ENCODE peak calls at places on chromosomes 11 and 22, in seven cellular contexts. One of them, this sample, is unnamed.

GRCh38 chr11:33804471-33804870 is 30.2 kb upstream of the FBXO3 start:
- DNase-seq in IMR-90: no peak
- DNase-seq in mesenchymal stem cell: no peak
- DNase-seq in mesendoderm: no peak
- DNase-seq in H1: no peak
- DNase-seq in neuronal stem cell: no peak
- DNase-seq in trophoblast cell: no peak
- DNase-seq in this sample: no peak

GRCh38 chr22:50732681-50733080 is 5.3 kb upstream of the ACR start:
- DNase-seq in IMR-90: no peak
- DNase-seq in mesenchymal stem cell: no peak
- DNase-seq in mesendoderm: no peak
- DNase-seq in H1: peak; percentile 33
- DNase-seq in neuronal stem cell: no peak
- DNase-seq in trophoblast cell: no peak
- DNase-seq in this sample: no peak

GRCh38 chr11:65872555-65873279 is at the start of gene EFEMP2:
- DNase-seq in IMR-90: no peak
- DNase-seq in mesenchymal stem cell: peak; percentile 49
- DNase-seq in mesendoderm: no peak
- DNase-seq in H1: peak; percentile 61
- DNase-seq in neuronal stem cell: peak; percentile 18
- DNase-seq in trophoblast cell: no peak
- DNase-seq in this sample: no peak

GRCh38 chr11:22234743-22235142 is 41.9 kb downstream of the ANO5 start:
- DNase-seq in IMR-90: no peak
- DNase-seq in mesenchymal stem cell: no peak
- DNase-seq in mesendoderm: no peak
- DNase-seq in H1: no peak
- DNase-seq in neuronal stem cell: peak; percentile 26
- DNase-seq in trophoblast cell: no peak
- DNase-seq in this sample: peak; percentile 28

GRCh38 chr22:33969052-33969451 is 48.8 kb upstream of the LARGE1 start:
- DNase-seq in IMR-90: no peak
- DNase-seq in mesenchymal stem cell: no peak
- DNase-seq in mesendoderm: peak; percentile 79
- DNase-seq in H1: no peak
- DNase-seq in neuronal stem cell: no peak
- DNase-seq in trophoblast cell: no peak
- DNase-seq in this sample: no peak

GRCh38 chr11:46181843-46182424 is 60.7 kb upstream of the PHF21A start:
- DNase-seq in IMR-90: no peak
- DNase-seq in mesenchymal stem cell: no peak
- DNase-seq in mesendoderm: no peak
- DNase-seq in H1: no peak
- DNase-seq in neuronal stem cell: no peak
- DNase-seq in trophoblast cell: no peak
- DNase-seq in this sample: no peak

GRCh38 chr22:42388130-42388797 is 43.9 kb downstream of the NFAM1 start:
- DNase-seq in IMR-90: peak; percentile 17
- DNase-seq in mesenchymal stem cell: no peak
- DNase-seq in mesendoderm: peak; percentile 59
- DNase-seq in H1: no peak
- DNase-seq in neuronal stem cell: no peak
- DNase-seq in trophoblast cell: no peak
- DNase-seq in this sample: no peak

GRCh38 chr22:35480143-35480542 is 60.5 kb upstream of the RASD2 start:
- DNase-seq in IMR-90: peak; percentile 16
- DNase-seq in mesenchymal stem cell: peak; percentile 37
- DNase-seq in mesendoderm: no peak
- DNase-seq in H1: no peak
- DNase-seq in neuronal stem cell: no peak
- DNase-seq in trophoblast cell: no peak
- DNase-seq in this sample: peak; percentile 13

GRCh38 chr22:29306175-29306829 is at the start of gene GAS2L1:
- DNase-seq in IMR-90: peak; percentile 73
- DNase-seq in mesenchymal stem cell: peak; percentile 87
- DNase-seq in mesendoderm: peak; percentile 92
- DNase-seq in H1: peak; percentile 87
- DNase-seq in neuronal stem cell: peak; percentile 61
- DNase-seq in trophoblast cell: peak; percentile 69
- DNase-seq in this sample: peak; percentile 84

GRCh38 chr11:8362899-8363298 is 99.2 kb upstream of the LMO1 start:
- DNase-seq in IMR-90: no peak
- DNase-seq in mesenchymal stem cell: no peak
- DNase-seq in mesendoderm: no peak
- DNase-seq in H1: no peak
- DNase-seq in neuronal stem cell: no peak
- DNase-seq in trophoblast cell: no peak
- DNase-seq in this sample: no peak

GRCh38 chr11:64893194-64894069 is 15.0 kb upstream of the EHD1 start:
- DNase-seq in IMR-90: no peak
- DNase-seq in mesenchymal stem cell: no peak
- DNase-seq in mesendoderm: no peak
- DNase-seq in H1: no peak
- DNase-seq in neuronal stem cell: no peak
- DNase-seq in trophoblast cell: no peak
- DNase-seq in this sample: no peak

GRCh38 chr11:8288824-8289223 is 25.1 kb upstream of the LMO1 start:
- DNase-seq in IMR-90: no peak
- DNase-seq in mesenchymal stem cell: no peak
- DNase-seq in mesendoderm: no peak
- DNase-seq in H1: peak; percentile 30
- DNase-seq in neuronal stem cell: no peak
- DNase-seq in trophoblast cell: no peak
- DNase-seq in this sample: peak; percentile 17

GRCh38 chr11:80155412-80156017 is 714.7 kb upstream of the TENM4 start:
- DNase-seq in IMR-90: peak; percentile 37
- DNase-seq in mesenchymal stem cell: peak; percentile 45
- DNase-seq in mesendoderm: peak; percentile 67
- DNase-seq in H1: no peak
- DNase-seq in neuronal stem cell: peak; percentile 12
- DNase-seq in trophoblast cell: no peak
- DNase-seq in this sample: no peak

GRCh38 chr22:28783786-28784671 is 11.5 kb downstream of the CCDC117 start:
- DNase-seq in IMR-90: peak; percentile 52
- DNase-seq in mesenchymal stem cell: peak; percentile 78
- DNase-seq in mesendoderm: no peak
- DNase-seq in H1: no peak
- DNase-seq in neuronal stem cell: no peak
- DNase-seq in trophoblast cell: no peak
- DNase-seq in this sample: no peak

GRCh38 chr11:14585438-14585837 is 58.2 kb upstream of the PDE3B start:
- DNase-seq in IMR-90: no peak
- DNase-seq in mesenchymal stem cell: no peak
- DNase-seq in mesendoderm: no peak
- DNase-seq in H1: no peak
- DNase-seq in neuronal stem cell: no peak
- DNase-seq in trophoblast cell: no peak
- DNase-seq in this sample: no peak

GRCh38 chr11:82732348-82732733 is 1.3 kb downstream of the FAM181B start:
- DNase-seq in IMR-90: no peak
- DNase-seq in mesenchymal stem cell: no peak
- DNase-seq in mesendoderm: no peak
- DNase-seq in H1: no peak
- DNase-seq in neuronal stem cell: no peak
- DNase-seq in trophoblast cell: no peak
- DNase-seq in this sample: peak; percentile 42

GRCh38 chr22:39617342-39617741 is 46.8 kb downstream of the CACNA1I start:
- DNase-seq in IMR-90: no peak
- DNase-seq in mesenchymal stem cell: no peak
- DNase-seq in mesendoderm: no peak
- DNase-seq in H1: no peak
- DNase-seq in neuronal stem cell: no peak
- DNase-seq in trophoblast cell: no peak
- DNase-seq in this sample: no peak

GRCh38 chr22:35739642-35740041 is 22.0 kb downstream of the APOL5 start:
- DNase-seq in IMR-90: no peak
- DNase-seq in mesenchymal stem cell: peak; percentile 13
- DNase-seq in mesendoderm: peak; percentile 62
- DNase-seq in H1: no peak
- DNase-seq in neuronal stem cell: no peak
- DNase-seq in trophoblast cell: peak; percentile 13
- DNase-seq in this sample: no peak

GRCh38 chr11:7890417-7891179 is 40.5 kb downstream of the OR10A6 start:
- DNase-seq in IMR-90: no peak
- DNase-seq in mesenchymal stem cell: no peak
- DNase-seq in mesendoderm: peak; percentile 93
- DNase-seq in H1: no peak
- DNase-seq in neuronal stem cell: no peak
- DNase-seq in trophoblast cell: no peak
- DNase-seq in this sample: no peak

GRCh38 chr11:107916671-107917241 is 11.5 kb upstream of the RAB39A start:
- DNase-seq in IMR-90: no peak
- DNase-seq in mesenchymal stem cell: no peak
- DNase-seq in mesendoderm: no peak
- DNase-seq in H1: no peak
- DNase-seq in neuronal stem cell: no peak
- DNase-seq in trophoblast cell: no peak
- DNase-seq in this sample: peak; percentile 77

GRCh38 chr11:105046898-105047579 is 1.9 kb upstream of the CARD16 start:
- DNase-seq in IMR-90: peak; percentile 100
- DNase-seq in mesenchymal stem cell: peak; percentile 99
- DNase-seq in mesendoderm: peak; percentile 65
- DNase-seq in H1: no peak
- DNase-seq in neuronal stem cell: no peak
- DNase-seq in trophoblast cell: peak; percentile 23
- DNase-seq in this sample: no peak

GRCh38 chr22:47423861-47424820 is 661.7 kb downstream of the TBC1D22A start:
- DNase-seq in IMR-90: no peak
- DNase-seq in mesenchymal stem cell: no peak
- DNase-seq in mesendoderm: no peak
- DNase-seq in H1: no peak
- DNase-seq in neuronal stem cell: no peak
- DNase-seq in trophoblast cell: no peak
- DNase-seq in this sample: no peak
- H2BK5ac ChIP-seq in IMR-90: no peak overlapping the region
- H2BK5ac ChIP-seq in mesenchymal stem cell: no peak overlapping the region
- H2BK5ac ChIP-seq in mesendoderm: no peak overlapping the region
- H2BK5ac ChIP-seq in H1: no peak overlapping the region
- H2BK5ac ChIP-seq in neuronal stem cell: no peak overlapping the region
- H2BK5ac ChIP-seq in trophoblast cell: no peak overlapping the region
- H2BK5ac ChIP-seq in this sample: no peak overlapping the region

GRCh38 chr11:100789500-100789899 is 102.4 kb downstream of the ARHGAP42 start:
- DNase-seq in IMR-90: peak; percentile 11
- DNase-seq in mesenchymal stem cell: no peak
- DNase-seq in mesendoderm: peak; percentile 29
- DNase-seq in H1: no peak
- DNase-seq in neuronal stem cell: no peak
- DNase-seq in trophoblast cell: no peak
- DNase-seq in this sample: no peak

GRCh38 chr11:100790073-100790472 is 103.0 kb downstream of the ARHGAP42 start:
- DNase-seq in IMR-90: no peak
- DNase-seq in mesenchymal stem cell: no peak
- DNase-seq in mesendoderm: no peak
- DNase-seq in H1: no peak
- DNase-seq in neuronal stem cell: no peak
- DNase-seq in trophoblast cell: no peak
- DNase-seq in this sample: no peak

GRCh38 chr11:100791873-100792272 is 104.8 kb downstream of the ARHGAP42 start:
- DNase-seq in IMR-90: peak; percentile 17
- DNase-seq in mesenchymal stem cell: no peak
- DNase-seq in mesendoderm: peak; percentile 85
- DNase-seq in H1: no peak
- DNase-seq in neuronal stem cell: no peak
- DNase-seq in trophoblast cell: no peak
- DNase-seq in this sample: peak; percentile 53

GRCh38 chr11:100793525-100793924 is 106.4 kb downstream of the ARHGAP42 start:
- DNase-seq in IMR-90: no peak
- DNase-seq in mesenchymal stem cell: no peak
- DNase-seq in mesendoderm: no peak
- DNase-seq in H1: no peak
- DNase-seq in neuronal stem cell: no peak
- DNase-seq in trophoblast cell: no peak
- DNase-seq in this sample: no peak

GRCh38 chr11:100791103-100791502 is 104.0 kb downstream of the ARHGAP42 start:
- DNase-seq in IMR-90: no peak
- DNase-seq in mesenchymal stem cell: no peak
- DNase-seq in mesendoderm: peak; percentile 68
- DNase-seq in H1: no peak
- DNase-seq in neuronal stem cell: no peak
- DNase-seq in trophoblast cell: no peak
- DNase-seq in this sample: peak; percentile 57
- H2BK5ac ChIP-seq in IMR-90: no peak overlapping the region
- H2BK5ac ChIP-seq in mesenchymal stem cell: no peak overlapping the region
- H2BK5ac ChIP-seq in mesendoderm: no peak overlapping the region
- H2BK5ac ChIP-seq in H1: peak overlapping the region; percentile 69
- H2BK5ac ChIP-seq in neuronal stem cell: no peak overlapping the region
- H2BK5ac ChIP-seq in trophoblast cell: peak overlapping the region; percentile 49
- H2BK5ac ChIP-seq in this sample: no peak overlapping the region

DNA sequence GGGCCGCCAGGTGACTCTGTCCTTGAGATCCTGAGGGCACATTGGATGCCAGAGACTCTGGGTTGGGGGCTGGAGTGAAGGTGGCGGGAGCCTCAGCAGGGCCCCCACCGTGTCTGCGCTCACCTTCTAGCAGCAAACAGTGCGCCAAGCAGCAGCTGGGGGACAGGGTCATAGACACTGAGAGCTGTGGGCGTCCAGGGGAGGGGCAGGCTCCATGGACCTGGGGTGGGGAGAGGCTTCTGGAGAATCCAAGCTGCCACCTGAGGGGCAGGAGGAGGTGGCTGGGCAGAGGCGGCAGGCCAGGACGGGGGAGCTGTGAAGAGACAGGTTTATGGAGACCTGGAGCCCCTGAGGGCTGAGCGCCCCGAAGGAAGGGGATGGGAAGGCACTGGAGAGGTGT is 8.0 kb downstream of the PHRF1 start:
- DNase-seq in IMR-90: no peak
- DNase-seq in mesenchymal stem cell: no peak
- DNase-seq in mesendoderm: no peak
- DNase-seq in H1: no peak
- DNase-seq in neuronal stem cell: no peak
- DNase-seq in trophoblast cell: no peak
- DNase-seq in this sample: no peak
- H2BK5ac ChIP-seq in IMR-90: no peak overlapping the region
- H2BK5ac ChIP-seq in mesenchymal stem cell: no peak overlapping the region
- H2BK5ac ChIP-seq in mesendoderm: no peak overlapping the region
- H2BK5ac ChIP-seq in H1: no peak overlapping the region
- H2BK5ac ChIP-seq in neuronal stem cell: no peak overlapping the region
- H2BK5ac ChIP-seq in trophoblast cell: no peak overlapping the region
- H2BK5ac ChIP-seq in this sample: no peak overlapping the region

DNA sequence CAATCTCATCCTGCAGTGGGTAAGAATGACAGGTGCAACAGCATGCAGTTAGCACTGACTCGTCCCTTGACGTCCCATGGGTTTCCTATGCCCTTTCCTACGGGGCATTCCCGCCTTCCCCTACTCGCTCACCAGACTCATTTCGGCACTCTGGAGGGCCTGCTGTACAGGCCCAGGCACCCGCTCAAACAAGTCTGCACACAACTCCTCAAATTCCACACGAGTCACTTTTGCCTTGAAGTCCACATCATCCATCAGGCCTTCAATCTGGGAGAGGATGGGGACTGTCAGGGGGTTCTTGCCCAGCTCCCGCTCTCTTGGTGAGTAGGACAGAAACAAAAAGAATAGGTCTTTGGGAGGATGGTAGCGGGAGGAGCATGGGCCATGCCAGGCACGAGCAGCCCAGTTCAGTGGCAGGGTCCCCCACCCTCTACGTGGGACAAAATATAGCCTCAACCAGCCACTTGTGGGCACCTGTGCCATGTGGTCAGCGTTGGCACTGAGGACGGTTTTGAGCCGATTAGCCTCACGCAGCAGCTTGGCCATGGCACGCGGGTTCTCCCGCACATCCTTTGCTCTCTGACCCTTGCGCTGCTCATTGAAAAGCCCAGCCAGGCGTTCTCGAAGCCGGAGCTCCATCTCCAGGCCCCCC is 4.7 kb downstream of the HYOU1 start:
- DNase-seq in IMR-90: no peak
- DNase-seq in mesenchymal stem cell: no peak
- DNase-seq in mesendoderm: no peak
- DNase-seq in H1: no peak
- DNase-seq in neuronal stem cell: no peak
- DNase-seq in trophoblast cell: no peak
- DNase-seq in this sample: no peak
- H2BK5ac ChIP-seq in IMR-90: no peak overlapping the region
- H2BK5ac ChIP-seq in mesenchymal stem cell: no peak overlapping the region
- H2BK5ac ChIP-seq in mesendoderm: no peak overlapping the region
- H2BK5ac ChIP-seq in H1: no peak overlapping the region
- H2BK5ac ChIP-seq in neuronal stem cell: no peak overlapping the region
- H2BK5ac ChIP-seq in trophoblast cell: no peak overlapping the region
- H2BK5ac ChIP-seq in this sample: no peak overlapping the region